ENCODE peak calls at places on chromosomes 12 and 14, in nine cellular contexts. N is mucosa of gallbladder, P is endothelial cell, G is choroid plexus epithelial cell, I is dermis microvascular lymphatic vessel endothelial cell, J is Karpas-422, O is cardiac muscle cell, B is WTC11, W is globus pallidus. S is an unnamed sample.

GRCh38 chr12:90152897-90153624 is 444.4 kb upstream of the ATP2B1 start:
- DNase-seq in O (no peak), J (no peak), B (peak; percentile 15), I (no peak), P (no peak), N (no peak), G (peak; percentile 9), W (no peak), S (no peak)

GRCh38 chr14:95322646-95323045 is 2.9 kb upstream of the CLMN start:
- DNase-seq in I (no peak), J (no peak), P (no peak), W (no peak), B (no peak), N (no peak), O (no peak), G (no peak), S (no peak)

GRCh38 chr12:10673660-10674384 is at the start of gene STYK1:
- DNase-seq in O (peak; percentile 33), G (peak; percentile 44), W (no peak), P (peak; percentile 68), N (peak; percentile 71), J (peak; percentile 69), I (peak; percentile 77), B (peak; percentile 88), S (peak; percentile 38)

GRCh38 chr14:61561657-61562276 is 133.5 kb upstream of the HIF1A start:
- DNase-seq in B (no peak), O (peak; percentile 99), N (peak; percentile 80), W (no peak), P (peak; percentile 70), J (no peak), G (peak; percentile 95), I (peak; percentile 99), S (peak; percentile 91)

GRCh38 chr12:54631551-54631950 is 3.1 kb downstream of the LACRT start:
- DNase-seq in N (no peak), G (no peak), W (no peak), B (no peak), J (no peak), O (no peak), I (no peak), P (no peak), S (no peak)

GRCh38 chr14:96986701-96987474 is 189.7 kb downstream of the VRK1 start:
- DNase-seq in O (no peak), P (no peak), N (no peak), B (no peak), J (peak; percentile 98), I (no peak), W (peak; percentile 31), G (no peak), S (no peak)

GRCh38 chr14:89249296-89249565 is 167.8 kb downstream of the FOXN3 start:
- DNase-seq in G (no peak), W (no peak), P (no peak), J (no peak), B (no peak), N (no peak), O (no peak), I (no peak), S (no peak)

GRCh38 chr14:91892918-91893527 is 25.7 kb upstream of the TC2N start:
- DNase-seq in O (peak; percentile 21), P (peak; percentile 58), N (no peak), B (peak; percentile 62), W (peak; percentile 64), G (peak; percentile 21), I (peak; percentile 17), J (peak; percentile 87), S (no peak)

GRCh38 chr14:98897605-98898309 is 374.2 kb downstream of the BCL11B start:
- DNase-seq in B (no peak), J (no peak), G (no peak), W (no peak), I (no peak), O (no peak), P (no peak), N (no peak), S (no peak)

GRCh38 chr12:107319536-107320030 is 226.2 kb upstream of the CRY1 start:
- DNase-seq in I (peak; percentile 13), O (no peak), B (no peak), W (no peak), J (no peak), P (peak; percentile 5), N (no peak), G (no peak), S (no peak)

GRCh38 chr12:120536064-120536791 is 2.1 kb downstream of the RNF10 start:
- DNase-seq in N (no peak), G (no peak), B (no peak), P (no peak), O (no peak), W (no peak), J (no peak), I (peak; percentile 25), S (no peak)

GRCh38 chr12:7460375-7461259 is 16.7 kb upstream of the CD163L1 start:
- DNase-seq in O (peak; percentile 47), J (peak; percentile 83), G (peak; percentile 73), N (peak; percentile 58), W (peak; percentile 22), P (peak; percentile 59), I (peak; percentile 66), B (peak; percentile 78), S (peak; percentile 62)

GRCh38 chr14:41235466-41235865 is 371.2 kb upstream of the LRFN5 start:
- DNase-seq in G (no peak), J (no peak), N (no peak), P (no peak), W (no peak), B (no peak), I (no peak), O (no peak), S (no peak)

GRCh38 chr12:76782440-76782996 is 18.6 kb downstream of the ZDHHC17 start:
- DNase-seq in P (no peak), N (no peak), B (no peak), J (no peak), O (no peak), G (peak; percentile 41), W (no peak), I (peak; percentile 85), S (peak; percentile 34)

GRCh38 chr14:61475316-61475715 is 153.9 kb downstream of the PRKCH start:
- DNase-seq in G (peak; percentile 93), J (peak; percentile 95), B (no peak), I (peak; percentile 82), P (no peak), W (peak; percentile 63), O (peak; percentile 92), N (no peak), S (no peak)

GRCh38 chr14:102539544-102540309 is 30.2 kb upstream of the ANKRD9 start:
- DNase-seq in J (no peak), O (peak; percentile 98), B (no peak), P (no peak), G (peak; percentile 75), I (peak; percentile 68), N (no peak), W (no peak), S (peak; percentile 23)

GRCh38 chr12:121536929-121537813 is 43.7 kb downstream of the KDM2B start:
- DNase-seq in P (peak; percentile 49), O (peak; percentile 76), I (peak; percentile 82), W (peak; percentile 81), N (peak; percentile 88), J (peak; percentile 94), G (peak; percentile 74), B (peak; percentile 57), S (peak; percentile 93)

S was measured in adrenal gland.